ENCODE peak calls at places on chromosomes 1 and 21, in five cellular contexts. G is breast epithelium, D is HepG2, Q is HCT116, J is sigmoid colon. O is an unnamed sample.

GRCh38 chr1:150562384-150563339 is 13.5 kb downstream of the ADAMTSL4 start:
- DNase-seq in J (peak), D (no peak), Q (no peak), G (no peak), O (no peak)

GRCh38 chr21:37445228-37445627 is 78.7 kb downstream of the DYRK1A start:
- DNase-seq in J (no peak), Q (no peak), D (no peak), G (no peak), O (no peak)

GRCh38 chr21:33231526-33231925 is 1.8 kb downstream of the IFNAR2 start:
- DNase-seq in Q (no peak), D (no peak), J (no peak), G (no peak), O (no peak)

GRCh38 chr1:3611170-3612019 is at the start of gene MEGF6:
- DNase-seq in D (peak), G (peak), J (peak), Q (peak), O (peak)

GRCh38 chr1:108200627-108201106 is 524 bp upstream of the SLC25A24 start:
- DNase-seq in G (no peak), J (no peak), Q (peak), D (peak), O (peak)

GRCh38 chr1:53890522-53890941 is 935 bp upstream of the YIPF1 start:
- DNase-seq in Q (no peak), G (no peak), J (no peak), D (no peak), O (no peak)

GRCh38 chr21:35932232-35932911 is 128.0 kb downstream of the SETD4 start:
- DNase-seq in J (peak), G (no peak), Q (peak), D (no peak), O (no peak)

GRCh38 chr1:74771913-74772515 is 39.1 kb downstream of the TYW3 start:
- DNase-seq in D (peak), Q (peak), G (no peak), J (no peak), O (peak)

GRCh38 chr1:210299501-210299900 is 29.2 kb upstream of the HHAT start:
- DNase-seq in G (no peak), D (no peak), Q (no peak), J (no peak), O (no peak)

GRCh38 chr1:82485591-82486369 is 685.0 kb downstream of the ADGRL2 start:
- DNase-seq in D (no peak), J (peak), G (no peak), Q (no peak), O (no peak)

GRCh38 chr1:91282695-91283420 is 121.8 kb downstream of the HFM1 start:
- DNase-seq in J (peak), D (peak), Q (peak), G (no peak), O (peak)

GRCh38 chr1:119040906-119041305 is 52.8 kb upstream of the TBX15 start:
- DNase-seq in G (no peak), D (no peak), J (peak), Q (no peak), O (no peak)

GRCh38 chr21:21200103-21200938 is 202.1 kb downstream of the NCAM2 start:
- DNase-seq in J (peak), D (no peak), G (no peak), Q (no peak), O (no peak)

GRCh38 chr1:238914346-238914745 is 472.0 kb upstream of the CHRM3 start:
- DNase-seq in Q (no peak), J (no peak), D (no peak), G (no peak), O (no peak)

GRCh38 chr1:194227157-194227556 is 1040.7 kb upstream of the B3GALT2 start:
- DNase-seq in G (no peak), Q (no peak), J (no peak), D (no peak), O (no peak)

GRCh38 chr1:89454845-89455521 is 69.6 kb upstream of the LRRC8B start:
- DNase-seq in Q (peak), G (no peak), D (peak), J (no peak), O (peak)

GRCh38 chr1:236753554-236753953 is 41.5 kb upstream of the MTR start:
- DNase-seq in Q (peak), J (no peak), G (no peak), D (peak), O (no peak)

GRCh38 chr1:153967109-153967999 is at the start of gene CREB3L4:
- DNase-seq in J (peak), D (peak), Q (peak), G (peak), O (peak)

GRCh38 chr1:109198043-109198695 is 15.5 kb upstream of the SARS1 start:
- DNase-seq in G (no peak), D (no peak), J (peak), Q (no peak), O (no peak)

GRCh38 chr1:73868824-73869223 is 329.2 kb downstream of the LRRIQ3 start:
- DNase-seq in D (no peak), G (no peak), Q (no peak), J (no peak), O (no peak)

GRCh38 chr1:22216210-22216883 is 73.5 kb upstream of the WNT4 start:
- DNase-seq in Q (no peak), D (no peak), G (no peak), J (peak), O (no peak)

GRCh38 chr1:235648954-235649721 is 446 bp downstream of the GNG4 start:
- DNase-seq in J (peak), D (peak), G (peak), Q (no peak), O (no peak)

GRCh38 chr1:165456861-165457260 is 11.9 kb upstream of the RXRG start:
- DNase-seq in G (no peak), D (no peak), J (no peak), Q (no peak), O (no peak)

GRCh38 chr1:162235261-162235780 is 141.3 kb downstream of the SPATA46 start:
- DNase-seq in G (no peak), J (no peak), D (peak), Q (no peak), O (no peak)

GRCh38 chr1:154807048-154807591 is 63.0 kb downstream of the KCNN3 start:
- DNase-seq in J (no peak), D (no peak), Q (no peak), G (no peak), O (no peak)

GRCh38 chr1:27144920-27145661 is 9.8 kb downstream of the SLC9A1 start:
- DNase-seq in J (peak), Q (no peak), G (no peak), D (no peak), O (no peak)
- H3K27ac ChIP-seq in J (peak), Q (peak), G (peak), D (no peak), O (no peak)

GRCh38 chr1:117591248-117591647 is 14.6 kb upstream of the TENT5C start:
- DNase-seq in G (no peak), J (no peak), Q (no peak), D (no peak), O (no peak)
- TF ChIP-seq POLR2AphosphoS5 in G (no peak), J (no peak), Q (no peak), D (no peak), O (no peak)

DNA sequence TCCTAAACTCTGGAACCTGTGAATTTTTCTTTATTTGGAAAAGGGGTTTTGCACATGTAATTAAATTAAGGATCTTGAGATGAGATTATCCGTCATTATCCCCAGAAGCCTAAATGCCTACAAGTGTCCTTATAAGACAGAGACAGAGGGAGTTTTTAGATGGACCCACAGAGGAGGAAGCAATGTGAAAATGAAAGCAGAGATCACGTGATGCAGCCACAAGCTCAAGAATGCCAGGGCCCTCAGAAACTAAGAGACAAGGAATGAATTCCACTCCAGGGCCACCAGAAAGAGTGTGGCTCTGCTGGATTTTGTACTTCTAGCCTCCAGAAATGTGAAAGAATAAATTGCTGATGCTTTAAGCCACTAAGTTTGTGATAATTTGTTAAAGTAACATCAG is 183.6 kb upstream of the UBE2U start:
- DNase-seq in G (no peak), Q (no peak), D (no peak), J (peak), O (no peak)
- H3K4me3 ChIP-seq in G (peak), Q (no peak), D (no peak), J (peak), O (no peak)

GRCh38 chr1:227937031-227937430 is 10.7 kb downstream of the WNT9A start:
- DNase-seq in Q (no peak), D (no peak), G (peak), J (peak), O (no peak)
- H3K27ac ChIP-seq in Q (no peak), D (no peak), G (peak), J (no peak), O (no peak)

GRCh38 chr1:24186993-24187790 is at the start of gene IFNLR1:
- DNase-seq in G (peak), Q (peak), D (peak), J (no peak), O (no peak)
- TF ChIP-seq POLR2AphosphoS5 in G (no peak), Q (peak), D (no peak), J (no peak), O (no peak)

GRCh38 chr1:51236548-51237312 is 657 bp downstream of the RNF11 start:
- DNase-seq in G (peak), J (peak), D (no peak), Q (no peak), O (no peak)

GRCh38 chr1:51235611-51236547 is at the start of gene RNF11:
- DNase-seq in J (peak), G (peak), D (peak), Q (peak), O (no peak)

GRCh38 chr1:51237313-51237700 is 1.2 kb downstream of the RNF11 start:
- DNase-seq in G (no peak), D (no peak), J (no peak), Q (no peak), O (no peak)

GRCh38 chr1:51237714-51238403 is 1.8 kb downstream of the RNF11 start:
- DNase-seq in D (no peak), Q (no peak), G (no peak), J (no peak), O (no peak)

GRCh38 chr1:51234721-51235425 is 1.2 kb upstream of the RNF11 start:
- DNase-seq in J (peak), G (peak), D (peak), Q (no peak), O (no peak)
- H3K4me3 ChIP-seq in J (no peak), G (peak), D (peak), Q (peak), O (peak)

DNA sequence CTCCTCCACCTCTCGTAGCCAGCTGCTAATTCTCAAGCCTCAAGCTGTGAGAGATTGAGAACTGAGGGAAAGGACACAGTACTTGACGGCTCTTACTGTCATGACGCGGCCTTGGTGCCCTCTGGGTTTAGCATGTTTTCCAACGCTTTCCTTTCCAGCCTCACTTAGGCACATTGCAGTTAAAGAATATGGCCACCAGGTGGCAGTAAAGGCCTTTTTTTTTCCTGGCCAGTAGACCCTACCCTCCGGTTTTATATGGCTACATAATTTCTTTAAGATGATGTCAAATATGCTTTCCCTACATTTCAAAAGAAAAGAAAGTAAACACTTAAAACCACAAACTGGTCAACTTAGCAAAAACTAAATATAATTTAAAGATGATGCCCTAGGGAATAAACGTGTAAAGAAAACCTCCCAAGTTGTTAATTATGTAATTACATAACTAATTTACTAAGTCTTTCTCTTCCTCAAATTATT is 56.8 kb upstream of the PRDX6 start:
- DNase-seq in Q (peak), J (no peak), G (no peak), D (peak), O (no peak)
- H3K27ac ChIP-seq in Q (no peak), J (no peak), G (no peak), D (no peak), O (no peak)

O was measured in SK-N-MC.